ENCODE peak calls at places on chromosome 5, in four cellular contexts. One of them, this sample, is unnamed.

GRCh38 chr5:14557840-14558239 is 23.8 kb upstream of the OTULINL start:
- DNase-seq in stimulated activated CD4-positive, alpha-beta T cell treated with anti-CD3 and anti-CD28 coated beads, Interleukin-1b, Interleukin-23, amount 100 ng/mL, for 1 hour: no peak
- DNase-seq in EH: no peak
- DNase-seq in non-pigmented ciliary epithelial cell: no peak
- DNase-seq in this sample: peak; percentile 64

GRCh38 chr5:150188146-150188842 is 1.6 kb upstream of the SLC6A7 start:
- DNase-seq in stimulated activated CD4-positive, alpha-beta T cell treated with anti-CD3 and anti-CD28 coated beads, Interleukin-1b, Interleukin-23, amount 100 ng/mL, for 1 hour: no peak
- DNase-seq in non-pigmented ciliary epithelial cell: no peak
- DNase-seq in EH: no peak
- DNase-seq in this sample: no peak

GRCh38 chr5:116480894-116481510 is 93.6 kb downstream of the SEMA6A start:
- DNase-seq in EH: peak; percentile 9
- DNase-seq in stimulated activated CD4-positive, alpha-beta T cell treated with anti-CD3 and anti-CD28 coated beads, Interleukin-1b, Interleukin-23, amount 100 ng/mL, for 1 hour: no peak
- DNase-seq in non-pigmented ciliary epithelial cell: no peak
- DNase-seq in this sample: peak; percentile 6

GRCh38 chr5:163916856-163917255 is 411.4 kb downstream of the MAT2B start:
- DNase-seq in EH: no peak
- DNase-seq in stimulated activated CD4-positive, alpha-beta T cell treated with anti-CD3 and anti-CD28 coated beads, Interleukin-1b, Interleukin-23, amount 100 ng/mL, for 1 hour: no peak
- DNase-seq in non-pigmented ciliary epithelial cell: no peak
- DNase-seq in this sample: no peak

GRCh38 chr5:72711361-72711760 is 105.1 kb upstream of the TNPO1 start:
- DNase-seq in non-pigmented ciliary epithelial cell: no peak
- DNase-seq in EH: no peak
- DNase-seq in stimulated activated CD4-positive, alpha-beta T cell treated with anti-CD3 and anti-CD28 coated beads, Interleukin-1b, Interleukin-23, amount 100 ng/mL, for 1 hour: no peak
- DNase-seq in this sample: no peak

GRCh38 chr5:109455598-109456096 is 45.9 kb upstream of the PJA2 start:
- DNase-seq in non-pigmented ciliary epithelial cell: peak; percentile 99
- DNase-seq in EH: peak; percentile 88
- DNase-seq in stimulated activated CD4-positive, alpha-beta T cell treated with anti-CD3 and anti-CD28 coated beads, Interleukin-1b, Interleukin-23, amount 100 ng/mL, for 1 hour: no peak
- DNase-seq in this sample: peak; percentile 100

GRCh38 chr5:5128766-5129165 is 11.4 kb upstream of the ADAMTS16 start:
- DNase-seq in stimulated activated CD4-positive, alpha-beta T cell treated with anti-CD3 and anti-CD28 coated beads, Interleukin-1b, Interleukin-23, amount 100 ng/mL, for 1 hour: no peak
- DNase-seq in non-pigmented ciliary epithelial cell: no peak
- DNase-seq in EH: no peak
- DNase-seq in this sample: no peak

GRCh38 chr5:141567513-141568117 is 51.2 kb downstream of the DIAPH1 start:
- DNase-seq in EH: peak; percentile 24
- DNase-seq in stimulated activated CD4-positive, alpha-beta T cell treated with anti-CD3 and anti-CD28 coated beads, Interleukin-1b, Interleukin-23, amount 100 ng/mL, for 1 hour: no peak
- DNase-seq in non-pigmented ciliary epithelial cell: no peak
- DNase-seq in this sample: peak; percentile 37

GRCh38 chr5:179307931-179308471 is 37.3 kb downstream of the ADAMTS2 start:
- DNase-seq in stimulated activated CD4-positive, alpha-beta T cell treated with anti-CD3 and anti-CD28 coated beads, Interleukin-1b, Interleukin-23, amount 100 ng/mL, for 1 hour: no peak
- DNase-seq in EH: no peak
- DNase-seq in non-pigmented ciliary epithelial cell: no peak
- DNase-seq in this sample: no peak

GRCh38 chr5:2430606-2431005 is 320.9 kb downstream of the IRX2 start:
- DNase-seq in EH: no peak
- DNase-seq in stimulated activated CD4-positive, alpha-beta T cell treated with anti-CD3 and anti-CD28 coated beads, Interleukin-1b, Interleukin-23, amount 100 ng/mL, for 1 hour: no peak
- DNase-seq in non-pigmented ciliary epithelial cell: no peak
- DNase-seq in this sample: no peak

GRCh38 chr5:149280802-149281201 is 9.1 kb downstream of the AFAP1L1 start:
- DNase-seq in stimulated activated CD4-positive, alpha-beta T cell treated with anti-CD3 and anti-CD28 coated beads, Interleukin-1b, Interleukin-23, amount 100 ng/mL, for 1 hour: no peak
- DNase-seq in EH: no peak
- DNase-seq in non-pigmented ciliary epithelial cell: no peak
- DNase-seq in this sample: no peak

GRCh38 chr5:172035039-172035438 is 28.6 kb upstream of the FBXW11 start:
- DNase-seq in non-pigmented ciliary epithelial cell: no peak
- DNase-seq in stimulated activated CD4-positive, alpha-beta T cell treated with anti-CD3 and anti-CD28 coated beads, Interleukin-1b, Interleukin-23, amount 100 ng/mL, for 1 hour: no peak
- DNase-seq in EH: no peak
- DNase-seq in this sample: no peak

GRCh38 chr5:104189031-104189430 is 626.4 kb upstream of the NUDT12 start:
- DNase-seq in stimulated activated CD4-positive, alpha-beta T cell treated with anti-CD3 and anti-CD28 coated beads, Interleukin-1b, Interleukin-23, amount 100 ng/mL, for 1 hour: no peak
- DNase-seq in non-pigmented ciliary epithelial cell: peak; percentile 64
- DNase-seq in EH: peak; percentile 82
- DNase-seq in this sample: peak; percentile 57

GRCh38 chr5:148739524-148739923 is 85.2 kb upstream of the HTR4 start:
- DNase-seq in non-pigmented ciliary epithelial cell: no peak
- DNase-seq in stimulated activated CD4-positive, alpha-beta T cell treated with anti-CD3 and anti-CD28 coated beads, Interleukin-1b, Interleukin-23, amount 100 ng/mL, for 1 hour: no peak
- DNase-seq in EH: peak; percentile 47
- DNase-seq in this sample: peak; percentile 49

GRCh38 chr5:116664988-116665387 is 90.4 kb upstream of the SEMA6A start:
- DNase-seq in EH: no peak
- DNase-seq in non-pigmented ciliary epithelial cell: no peak
- DNase-seq in stimulated activated CD4-positive, alpha-beta T cell treated with anti-CD3 and anti-CD28 coated beads, Interleukin-1b, Interleukin-23, amount 100 ng/mL, for 1 hour: no peak
- DNase-seq in this sample: no peak

GRCh38 chr5:59656351-59657254 is 236.9 kb downstream of the PDE4D start:
- DNase-seq in non-pigmented ciliary epithelial cell: peak; percentile 37
- DNase-seq in EH: no peak
- DNase-seq in stimulated activated CD4-positive, alpha-beta T cell treated with anti-CD3 and anti-CD28 coated beads, Interleukin-1b, Interleukin-23, amount 100 ng/mL, for 1 hour: no peak
- DNase-seq in this sample: peak; percentile 10

GRCh38 chr5:72366324-72366976 is 46.3 kb downstream of the PTCD2 start:
- DNase-seq in EH: peak; percentile 84
- DNase-seq in stimulated activated CD4-positive, alpha-beta T cell treated with anti-CD3 and anti-CD28 coated beads, Interleukin-1b, Interleukin-23, amount 100 ng/mL, for 1 hour: no peak
- DNase-seq in non-pigmented ciliary epithelial cell: peak; percentile 66
- DNase-seq in this sample: peak; percentile 71

GRCh38 chr5:92849798-92850197 is 731.2 kb downstream of the NR2F1-AS1 start:
- DNase-seq in non-pigmented ciliary epithelial cell: no peak
- DNase-seq in EH: no peak
- DNase-seq in stimulated activated CD4-positive, alpha-beta T cell treated with anti-CD3 and anti-CD28 coated beads, Interleukin-1b, Interleukin-23, amount 100 ng/mL, for 1 hour: no peak
- DNase-seq in this sample: no peak

GRCh38 chr5:72480836-72481235 is 26.4 kb downstream of the ZNF366 start:
- DNase-seq in stimulated activated CD4-positive, alpha-beta T cell treated with anti-CD3 and anti-CD28 coated beads, Interleukin-1b, Interleukin-23, amount 100 ng/mL, for 1 hour: no peak
- DNase-seq in non-pigmented ciliary epithelial cell: no peak
- DNase-seq in EH: no peak
- DNase-seq in this sample: no peak

GRCh38 chr5:66708368-66708767 is 112.2 kb downstream of the MAST4 start:
- DNase-seq in EH: no peak
- DNase-seq in non-pigmented ciliary epithelial cell: no peak
- DNase-seq in stimulated activated CD4-positive, alpha-beta T cell treated with anti-CD3 and anti-CD28 coated beads, Interleukin-1b, Interleukin-23, amount 100 ng/mL, for 1 hour: no peak
- DNase-seq in this sample: no peak

GRCh38 chr5:155773680-155774079 is 553.3 kb upstream of the SGCD start:
- DNase-seq in EH: no peak
- DNase-seq in non-pigmented ciliary epithelial cell: no peak
- DNase-seq in stimulated activated CD4-positive, alpha-beta T cell treated with anti-CD3 and anti-CD28 coated beads, Interleukin-1b, Interleukin-23, amount 100 ng/mL, for 1 hour: no peak
- DNase-seq in this sample: no peak

GRCh38 chr5:5581080-5581479 is 158.6 kb downstream of the ICE1 start:
- DNase-seq in non-pigmented ciliary epithelial cell: no peak
- DNase-seq in EH: no peak
- DNase-seq in stimulated activated CD4-positive, alpha-beta T cell treated with anti-CD3 and anti-CD28 coated beads, Interleukin-1b, Interleukin-23, amount 100 ng/mL, for 1 hour: no peak
- DNase-seq in this sample: no peak

This sample was measured in mesenchymal stem cell.